ENCODE peak calls at places on chromosomes 1 and 21, in four cellular contexts. One of them, this sample, is unnamed.

GRCh38 chr1:223363856-223364684 is at the start of gene SUSD4:
- DNase-seq in NCI-H748 treated with DMSO at 0.1 percent for 48 hours: peak
- DNase-seq in T-helper 22 cell: peak
- DNase-seq in stimulated activated CD4-positive, alpha-beta T cell treated with anti-CD3 and anti-CD28 coated beads, Interleukin-1b, Interleukin-23, amount 100 ng/mL, for 4 hours: peak
- DNase-seq in this sample: peak

GRCh38 chr1:113783254-113784103 is 24.2 kb upstream of the PHTF1 start:
- DNase-seq in stimulated activated CD4-positive, alpha-beta T cell treated with anti-CD3 and anti-CD28 coated beads, Interleukin-1b, Interleukin-23, amount 100 ng/mL, for 4 hours: peak
- DNase-seq in NCI-H748 treated with DMSO at 0.1 percent for 48 hours: no peak
- DNase-seq in T-helper 22 cell: peak
- DNase-seq in this sample: peak

GRCh38 chr21:36471254-36471723 is 8.6 kb downstream of the CLDN14 start:
- DNase-seq in NCI-H748 treated with DMSO at 0.1 percent for 48 hours: no peak
- DNase-seq in T-helper 22 cell: no peak
- DNase-seq in stimulated activated CD4-positive, alpha-beta T cell treated with anti-CD3 and anti-CD28 coated beads, Interleukin-1b, Interleukin-23, amount 100 ng/mL, for 4 hours: no peak
- DNase-seq in this sample: no peak

GRCh38 chr21:16633851-16634521 is 878.9 kb upstream of the CXADR start:
- DNase-seq in stimulated activated CD4-positive, alpha-beta T cell treated with anti-CD3 and anti-CD28 coated beads, Interleukin-1b, Interleukin-23, amount 100 ng/mL, for 4 hours: no peak
- DNase-seq in NCI-H748 treated with DMSO at 0.1 percent for 48 hours: no peak
- DNase-seq in T-helper 22 cell: no peak
- DNase-seq in this sample: no peak

GRCh38 chr1:56920551-56920950 is 45.3 kb downstream of the C8B start:
- DNase-seq in NCI-H748 treated with DMSO at 0.1 percent for 48 hours: no peak
- DNase-seq in stimulated activated CD4-positive, alpha-beta T cell treated with anti-CD3 and anti-CD28 coated beads, Interleukin-1b, Interleukin-23, amount 100 ng/mL, for 4 hours: no peak
- DNase-seq in T-helper 22 cell: no peak
- DNase-seq in this sample: no peak

GRCh38 chr1:22196041-22196440 is 53.1 kb upstream of the WNT4 start:
- DNase-seq in T-helper 22 cell: no peak
- DNase-seq in NCI-H748 treated with DMSO at 0.1 percent for 48 hours: no peak
- DNase-seq in stimulated activated CD4-positive, alpha-beta T cell treated with anti-CD3 and anti-CD28 coated beads, Interleukin-1b, Interleukin-23, amount 100 ng/mL, for 4 hours: no peak
- DNase-seq in this sample: no peak

GRCh38 chr1:204648576-204648975 is 37.0 kb downstream of the LRRN2 start:
- DNase-seq in T-helper 22 cell: no peak
- DNase-seq in stimulated activated CD4-positive, alpha-beta T cell treated with anti-CD3 and anti-CD28 coated beads, Interleukin-1b, Interleukin-23, amount 100 ng/mL, for 4 hours: no peak
- DNase-seq in NCI-H748 treated with DMSO at 0.1 percent for 48 hours: no peak
- DNase-seq in this sample: no peak

GRCh38 chr1:203286161-203286984 is 18.9 kb upstream of the BTG2 start:
- DNase-seq in T-helper 22 cell: no peak
- DNase-seq in NCI-H748 treated with DMSO at 0.1 percent for 48 hours: no peak
- DNase-seq in stimulated activated CD4-positive, alpha-beta T cell treated with anti-CD3 and anti-CD28 coated beads, Interleukin-1b, Interleukin-23, amount 100 ng/mL, for 4 hours: no peak
- DNase-seq in this sample: no peak

GRCh38 chr21:37220433-37220980 is 46.6 kb downstream of the VPS26C start:
- DNase-seq in NCI-H748 treated with DMSO at 0.1 percent for 48 hours: peak
- DNase-seq in stimulated activated CD4-positive, alpha-beta T cell treated with anti-CD3 and anti-CD28 coated beads, Interleukin-1b, Interleukin-23, amount 100 ng/mL, for 4 hours: peak
- DNase-seq in T-helper 22 cell: peak
- DNase-seq in this sample: no peak

GRCh38 chr1:59103457-59103856 is 193.4 kb upstream of the FGGY start:
- DNase-seq in NCI-H748 treated with DMSO at 0.1 percent for 48 hours: no peak
- DNase-seq in T-helper 22 cell: no peak
- DNase-seq in stimulated activated CD4-positive, alpha-beta T cell treated with anti-CD3 and anti-CD28 coated beads, Interleukin-1b, Interleukin-23, amount 100 ng/mL, for 4 hours: no peak
- DNase-seq in this sample: no peak

GRCh38 chr1:241586905-241587532 is 53.1 kb downstream of the CHML start:
- DNase-seq in NCI-H748 treated with DMSO at 0.1 percent for 48 hours: no peak
- DNase-seq in stimulated activated CD4-positive, alpha-beta T cell treated with anti-CD3 and anti-CD28 coated beads, Interleukin-1b, Interleukin-23, amount 100 ng/mL, for 4 hours: no peak
- DNase-seq in T-helper 22 cell: no peak
- DNase-seq in this sample: no peak

GRCh38 chr1:222525956-222526355 is 21.9 kb downstream of the HHIPL2 start:
- DNase-seq in stimulated activated CD4-positive, alpha-beta T cell treated with anti-CD3 and anti-CD28 coated beads, Interleukin-1b, Interleukin-23, amount 100 ng/mL, for 4 hours: no peak
- DNase-seq in NCI-H748 treated with DMSO at 0.1 percent for 48 hours: no peak
- DNase-seq in T-helper 22 cell: no peak
- DNase-seq in this sample: no peak

GRCh38 chr1:193411771-193412170 is 225.4 kb upstream of the B3GALT2 start:
- DNase-seq in NCI-H748 treated with DMSO at 0.1 percent for 48 hours: no peak
- DNase-seq in T-helper 22 cell: no peak
- DNase-seq in stimulated activated CD4-positive, alpha-beta T cell treated with anti-CD3 and anti-CD28 coated beads, Interleukin-1b, Interleukin-23, amount 100 ng/mL, for 4 hours: no peak
- DNase-seq in this sample: no peak

GRCh38 chr21:26144026-26144425 is 26.5 kb downstream of the APP start:
- DNase-seq in NCI-H748 treated with DMSO at 0.1 percent for 48 hours: no peak
- DNase-seq in T-helper 22 cell: no peak
- DNase-seq in stimulated activated CD4-positive, alpha-beta T cell treated with anti-CD3 and anti-CD28 coated beads, Interleukin-1b, Interleukin-23, amount 100 ng/mL, for 4 hours: no peak
- DNase-seq in this sample: no peak

GRCh38 chr1:75795703-75796193 is 934 bp upstream of the MSH4 start:
- DNase-seq in T-helper 22 cell: no peak
- DNase-seq in stimulated activated CD4-positive, alpha-beta T cell treated with anti-CD3 and anti-CD28 coated beads, Interleukin-1b, Interleukin-23, amount 100 ng/mL, for 4 hours: no peak
- DNase-seq in NCI-H748 treated with DMSO at 0.1 percent for 48 hours: no peak
- DNase-seq in this sample: no peak

GRCh38 chr1:202752799-202753198 is 42.5 kb upstream of the SYT2 start:
- DNase-seq in stimulated activated CD4-positive, alpha-beta T cell treated with anti-CD3 and anti-CD28 coated beads, Interleukin-1b, Interleukin-23, amount 100 ng/mL, for 4 hours: no peak
- DNase-seq in T-helper 22 cell: no peak
- DNase-seq in NCI-H748 treated with DMSO at 0.1 percent for 48 hours: no peak
- DNase-seq in this sample: no peak